ENCODE peak calls at places on chromosomes 5 and 9, in eight cellular contexts. S is psoas muscle, A is testis, L is K562, Y is PC-9, Q is astrocyte of the spinal cord, G is mammary epithelial cell, Z is MM.1S. F is an unnamed sample.

GRCh38 chr5:135214897-135215616 is 181.0 kb upstream of the PITX1 start:
- DNase-seq in S (no peak), A (no peak), L (no peak), Y (no peak), Q (no peak), G (no peak), Z (no peak), F (peak; percentile 72)

GRCh38 chr5:63963926-63964325 is 1.7 kb upstream of the HTR1A start:
- DNase-seq in S (no peak), A (no peak), L (no peak), Y (no peak), Q (no peak), G (no peak), Z (no peak), F (no peak)

GRCh38 chr9:136701665-136702048 is 10.7 kb upstream of the DIPK1B start:
- DNase-seq in S (no peak), A (no peak), L (no peak), Y (no peak), Q (no peak), G (no peak), Z (no peak), F (no peak)

GRCh38 chr9:7209051-7209450 is 451.3 kb downstream of the KDM4C start:
- DNase-seq in S (no peak), A (no peak), L (no peak), Y (no peak), Q (no peak), G (no peak), Z (no peak), F (no peak)

GRCh38 chr5:40904205-40904993 is 4.9 kb upstream of the C7 start:
- DNase-seq in S (peak; percentile 38), A (peak; percentile 90), L (peak; percentile 56), Y (peak; percentile 79), Q (peak; percentile 88), G (peak; percentile 49), Z (peak; percentile 69), F (peak; percentile 24)

GRCh38 chr9:13358128-13358527 is 78.6 kb upstream of the MPDZ start:
- DNase-seq in S (no peak), A (no peak), L (no peak), Y (no peak), Q (peak; percentile 93), G (peak; percentile 34), Z (no peak), F (peak; percentile 84)

GRCh38 chr9:78325343-78325742 is 28.4 kb downstream of the PSAT1 start:
- DNase-seq in S (no peak), A (peak; percentile 48), L (peak; percentile 28), Y (no peak), Q (peak; percentile 73), G (no peak), Z (no peak), F (peak; percentile 73)

GRCh38 chr9:22157831-22158230 is 148.7 kb upstream of the CDKN2B start:
- DNase-seq in S (no peak), A (no peak), L (no peak), Y (no peak), Q (no peak), G (no peak), Z (no peak), F (no peak)

GRCh38 chr5:69512740-69513260 is 20.2 kb downstream of the OCLN start:
- DNase-seq in S (no peak), A (no peak), L (no peak), Y (no peak), Q (peak; percentile 73), G (peak; percentile 81), Z (no peak), F (peak; percentile 82)

GRCh38 chr9:37678789-37679273 is 28.1 kb downstream of the FRMPD1 start:
- DNase-seq in S (no peak), A (no peak), L (peak; percentile 69), Y (no peak), Q (no peak), G (no peak), Z (no peak), F (no peak)

GRCh38 chr5:171647043-171647899 is 138.3 kb upstream of the SMIM23 start:
- DNase-seq in S (no peak), A (no peak), L (peak; percentile 18), Y (peak; percentile 64), Q (peak; percentile 81), G (no peak), Z (no peak), F (peak; percentile 8)

GRCh38 chr5:180785794-180786221 is 16.8 kb downstream of the MGAT1 start:
- DNase-seq in S (peak; percentile 42), A (peak; percentile 48), L (no peak), Y (peak; percentile 86), Q (peak; percentile 72), G (peak; percentile 40), Z (no peak), F (peak; percentile 81)

GRCh38 chr9:136048560-136049411 is 46.3 kb downstream of the NACC2 start:
- DNase-seq in S (no peak), A (no peak), L (no peak), Y (no peak), Q (no peak), G (no peak), Z (no peak), F (no peak)

GRCh38 chr9:13721481-13722235 is 442.2 kb upstream of the MPDZ start:
- DNase-seq in S (no peak), A (no peak), L (no peak), Y (no peak), Q (peak; percentile 59), G (no peak), Z (no peak), F (peak; percentile 31)

GRCh38 chr5:74433255-74434123 is 207.0 kb downstream of the ENC1 start:
- DNase-seq in S (no peak), A (peak; percentile 55), L (no peak), Y (no peak), Q (peak; percentile 34), G (peak; percentile 98), Z (peak; percentile 66), F (peak; percentile 14)

GRCh38 chr5:112917453-112918005 is 4.5 kb downstream of the REEP5 start:
- DNase-seq in S (no peak), A (no peak), L (peak; percentile 56), Y (no peak), Q (peak; percentile 7), G (no peak), Z (no peak), F (peak; percentile 26)
- TF ChIP-seq CTCF in S (no peak), A (no peak), L (peak; percentile 69), Y (no peak), Q (peak; percentile 31), G (no peak), Z (peak; percentile 43), F (no peak)

DNA sequence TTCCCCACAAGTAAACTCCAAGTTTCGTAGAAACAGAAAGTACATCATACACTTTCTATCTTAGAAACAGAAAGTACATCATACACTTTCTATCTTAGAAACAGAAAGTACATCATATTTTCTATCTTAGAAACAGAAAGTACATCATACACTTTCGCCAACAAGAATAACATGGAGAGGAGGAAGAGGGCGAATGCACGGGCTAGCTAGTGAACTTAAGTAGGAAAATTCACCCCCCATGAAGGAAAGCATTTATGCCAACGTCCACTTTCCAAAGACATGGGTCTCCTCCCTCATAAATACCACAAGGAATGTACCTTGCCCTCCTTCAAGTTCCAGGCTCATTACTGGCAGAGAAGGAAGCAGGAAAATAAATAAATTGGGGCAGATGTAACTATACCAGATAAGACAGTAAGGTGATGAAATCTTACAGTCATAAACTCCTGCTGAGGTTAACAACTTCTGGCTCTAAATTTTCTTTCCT is 64.7 kb downstream of the FRMD3 start:
- DNase-seq in S (no peak), A (no peak), L (no peak), Y (peak; percentile 14), Q (peak; percentile 61), G (no peak), Z (peak; percentile 11), F (no peak)
- H3K4me3 ChIP-seq in S (no peak overlapping the region), A (no peak overlapping the region), L (no peak overlapping the region), Y (peak overlapping the region; percentile 24), Q (peak overlapping the region; percentile 16), G (no peak overlapping the region), Z (no peak overlapping the region), F (no peak overlapping the region)

DNA sequence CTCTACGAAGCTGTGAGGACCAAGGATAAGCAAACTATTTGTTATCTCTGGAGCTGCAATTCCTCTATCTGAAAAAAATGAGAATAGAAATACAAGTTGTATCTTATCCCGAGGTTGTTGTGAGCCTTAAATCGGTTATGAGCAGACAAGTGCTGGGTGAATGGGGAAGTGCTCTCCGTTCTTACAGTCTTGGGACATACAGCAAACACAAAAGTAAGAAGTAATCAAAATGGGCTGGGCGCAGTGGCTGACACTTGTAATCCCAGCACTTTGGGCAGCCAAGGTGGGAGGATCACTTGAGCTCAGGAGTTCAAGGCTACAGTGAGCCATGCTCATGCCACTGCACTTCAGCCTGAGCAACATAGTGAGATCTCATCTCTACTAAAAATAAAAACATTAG is 31.7 kb downstream of the ITK start:
- DNase-seq in S (no peak), A (peak; percentile 18), L (no peak), Y (no peak), Q (no peak), G (no peak), Z (no peak), F (no peak)
- TF ChIP-seq CTCF in S (no peak), A (no peak), L (no peak), Y (no peak), Q (no peak), G (no peak), Z (no peak), F (no peak)

DNA sequence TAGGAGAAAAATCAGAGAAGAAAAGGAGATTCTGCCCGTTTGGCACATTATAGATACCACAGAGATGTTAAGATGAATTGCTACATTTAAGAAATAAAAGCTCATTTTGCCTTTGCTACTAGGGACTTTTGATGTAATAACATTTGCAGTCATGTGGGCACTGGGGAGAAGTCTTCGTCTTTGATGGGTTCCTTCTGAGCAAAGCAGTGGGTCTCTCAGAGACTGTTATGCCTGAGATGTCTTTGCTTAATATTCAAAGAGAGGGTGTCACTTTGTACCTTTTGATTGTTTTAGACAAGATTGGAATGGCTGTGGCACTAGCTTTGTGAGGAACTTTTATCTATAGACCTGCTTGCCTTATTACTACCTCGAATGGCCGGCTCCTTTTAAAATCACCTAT is 25.0 kb downstream of the SLC25A25 start:
- DNase-seq in S (no peak), A (no peak), L (no peak), Y (no peak), Q (no peak), G (no peak), Z (no peak), F (no peak)
- H3K4me3 ChIP-seq in S (no peak overlapping the region), A (no peak overlapping the region), L (peak overlapping the region; percentile 12), Y (no peak overlapping the region), Q (peak overlapping the region; percentile 49), G (no peak overlapping the region), Z (no peak overlapping the region), F (peak overlapping the region; percentile 66)

DNA sequence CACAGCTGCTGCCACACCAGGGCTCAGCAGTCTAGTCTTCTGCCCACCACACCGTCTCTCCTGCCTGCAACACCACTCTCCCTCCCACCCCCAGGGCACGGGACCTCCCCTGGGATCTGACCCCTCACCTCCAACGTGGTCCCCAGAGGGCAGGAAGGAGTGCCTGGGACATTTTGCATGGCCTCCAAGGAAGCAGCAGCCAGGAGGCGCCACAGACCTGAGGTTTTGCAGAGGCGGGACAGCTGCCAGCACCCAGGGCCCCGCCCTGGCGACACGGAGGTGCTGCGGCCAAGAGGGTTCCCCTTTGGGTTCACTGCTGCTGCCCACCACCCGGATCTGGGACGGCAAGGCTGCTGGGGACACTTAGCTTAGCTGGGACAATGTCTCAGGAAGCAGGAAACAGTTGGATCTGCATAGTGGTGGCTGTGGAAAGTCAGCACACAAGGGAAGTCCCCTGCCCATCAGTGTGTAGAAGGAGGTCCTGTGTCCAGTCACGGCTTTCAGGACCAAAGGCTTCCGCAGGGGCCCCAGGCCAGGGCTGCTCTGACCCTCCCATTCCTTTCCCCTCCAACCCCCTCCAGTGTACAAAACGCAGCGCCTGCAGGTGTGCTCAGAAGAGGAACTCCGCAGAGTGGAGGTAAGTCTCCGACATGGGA is 13.8 kb downstream of the PROP1 start:
- DNase-seq in S (no peak), A (peak; percentile 66), L (no peak), Y (peak; percentile 20), Q (no peak), G (no peak), Z (no peak), F (no peak)
- TF ChIP-seq CTCF in S (peak; percentile 16), A (peak; percentile 43), L (peak; percentile 70), Y (peak; percentile 39), Q (no peak), G (peak; percentile 56), Z (peak; percentile 7), F (no peak)

F was measured in foreskin fibroblast.